ENCODE peak calls at places on chromosomes 5 and 9, in ten cellular contexts. One of them, this sample, is unnamed.

GRCh38 chr9:68530618-68531017 is 10.1 kb downstream of the TMEM252 start:
- DNase-seq in iPS-NIHi11: peak
- DNase-seq in mesendoderm: peak
- DNase-seq in H1: no peak
- DNase-seq in activated naive CD8-positive, alpha-beta T cell treated with anti-CD3 and anti-CD28 coated beads, Interleukin-2, amount 50 U/mL, for 24 hours: no peak
- DNase-seq in NCI-H1694: peak
- DNase-seq in amniotic stem cell: no peak
- DNase-seq in left kidney: peak
- DNase-seq in WTC11: peak
- DNase-seq in AG10803: no peak
- DNase-seq in this sample: peak

GRCh38 chr5:179821298-179822058 is 773 bp downstream of the SQSTM1 start:
- DNase-seq in NCI-H1694: peak
- DNase-seq in iPS-NIHi11: peak
- DNase-seq in WTC11: peak
- DNase-seq in amniotic stem cell: peak
- DNase-seq in left kidney: peak
- DNase-seq in activated naive CD8-positive, alpha-beta T cell treated with anti-CD3 and anti-CD28 coated beads, Interleukin-2, amount 50 U/mL, for 24 hours: peak
- DNase-seq in H1: peak
- DNase-seq in AG10803: peak
- DNase-seq in mesendoderm: peak
- DNase-seq in this sample: peak

GRCh38 chr9:110752766-110753165 is 84.2 kb downstream of the MUSK start:
- DNase-seq in activated naive CD8-positive, alpha-beta T cell treated with anti-CD3 and anti-CD28 coated beads, Interleukin-2, amount 50 U/mL, for 24 hours: no peak
- DNase-seq in WTC11: no peak
- DNase-seq in H1: no peak
- DNase-seq in amniotic stem cell: peak
- DNase-seq in mesendoderm: no peak
- DNase-seq in NCI-H1694: no peak
- DNase-seq in AG10803: peak
- DNase-seq in iPS-NIHi11: no peak
- DNase-seq in left kidney: no peak
- DNase-seq in this sample: no peak

GRCh38 chr9:23933348-23933747 is 107.3 kb upstream of the ELAVL2 start:
- DNase-seq in activated naive CD8-positive, alpha-beta T cell treated with anti-CD3 and anti-CD28 coated beads, Interleukin-2, amount 50 U/mL, for 24 hours: no peak
- DNase-seq in amniotic stem cell: no peak
- DNase-seq in WTC11: no peak
- DNase-seq in H1: no peak
- DNase-seq in NCI-H1694: no peak
- DNase-seq in iPS-NIHi11: no peak
- DNase-seq in AG10803: no peak
- DNase-seq in left kidney: no peak
- DNase-seq in mesendoderm: no peak
- DNase-seq in this sample: no peak

GRCh38 chr9:89606567-89607311 is 1.9 kb downstream of the GADD45G start:
- DNase-seq in left kidney: peak
- DNase-seq in amniotic stem cell: no peak
- DNase-seq in iPS-NIHi11: peak
- DNase-seq in mesendoderm: peak
- DNase-seq in WTC11: peak
- DNase-seq in NCI-H1694: no peak
- DNase-seq in H1: no peak
- DNase-seq in activated naive CD8-positive, alpha-beta T cell treated with anti-CD3 and anti-CD28 coated beads, Interleukin-2, amount 50 U/mL, for 24 hours: peak
- DNase-seq in AG10803: no peak
- DNase-seq in this sample: peak

GRCh38 chr5:156971415-156971814 is 8.4 kb upstream of the TIMD4 start:
- DNase-seq in amniotic stem cell: no peak
- DNase-seq in mesendoderm: no peak
- DNase-seq in WTC11: no peak
- DNase-seq in H1: no peak
- DNase-seq in iPS-NIHi11: no peak
- DNase-seq in AG10803: no peak
- DNase-seq in NCI-H1694: no peak
- DNase-seq in activated naive CD8-positive, alpha-beta T cell treated with anti-CD3 and anti-CD28 coated beads, Interleukin-2, amount 50 U/mL, for 24 hours: no peak
- DNase-seq in left kidney: no peak
- DNase-seq in this sample: no peak

GRCh38 chr9:23962101-23962500 is 136.1 kb upstream of the ELAVL2 start:
- DNase-seq in activated naive CD8-positive, alpha-beta T cell treated with anti-CD3 and anti-CD28 coated beads, Interleukin-2, amount 50 U/mL, for 24 hours: no peak
- DNase-seq in iPS-NIHi11: no peak
- DNase-seq in left kidney: no peak
- DNase-seq in AG10803: no peak
- DNase-seq in amniotic stem cell: no peak
- DNase-seq in WTC11: peak
- DNase-seq in mesendoderm: peak
- DNase-seq in H1: no peak
- DNase-seq in NCI-H1694: no peak
- DNase-seq in this sample: no peak

GRCh38 chr9:123544007-123544827 is 188.2 kb downstream of the CRB2 start:
- DNase-seq in mesendoderm: peak
- DNase-seq in activated naive CD8-positive, alpha-beta T cell treated with anti-CD3 and anti-CD28 coated beads, Interleukin-2, amount 50 U/mL, for 24 hours: peak
- DNase-seq in amniotic stem cell: no peak
- DNase-seq in AG10803: peak
- DNase-seq in NCI-H1694: peak
- DNase-seq in H1: no peak
- DNase-seq in iPS-NIHi11: peak
- DNase-seq in left kidney: peak
- DNase-seq in WTC11: no peak
- DNase-seq in this sample: peak

GRCh38 chr9:135969064-135969683 is 8.0 kb upstream of the UBAC1 start:
- DNase-seq in NCI-H1694: no peak
- DNase-seq in amniotic stem cell: no peak
- DNase-seq in left kidney: no peak
- DNase-seq in iPS-NIHi11: no peak
- DNase-seq in mesendoderm: no peak
- DNase-seq in H1: no peak
- DNase-seq in activated naive CD8-positive, alpha-beta T cell treated with anti-CD3 and anti-CD28 coated beads, Interleukin-2, amount 50 U/mL, for 24 hours: no peak
- DNase-seq in AG10803: peak
- DNase-seq in WTC11: no peak
- DNase-seq in this sample: no peak

GRCh38 chr9:134942421-134943119 is 24.9 kb upstream of the FCN1 start:
- DNase-seq in iPS-NIHi11: no peak
- DNase-seq in mesendoderm: no peak
- DNase-seq in WTC11: no peak
- DNase-seq in H1: no peak
- DNase-seq in activated naive CD8-positive, alpha-beta T cell treated with anti-CD3 and anti-CD28 coated beads, Interleukin-2, amount 50 U/mL, for 24 hours: no peak
- DNase-seq in NCI-H1694: no peak
- DNase-seq in amniotic stem cell: no peak
- DNase-seq in left kidney: no peak
- DNase-seq in AG10803: no peak
- DNase-seq in this sample: no peak

GRCh38 chr9:8723195-8723594 is 923.6 kb upstream of the DMAC1 start:
- DNase-seq in mesendoderm: peak
- DNase-seq in iPS-NIHi11: no peak
- DNase-seq in amniotic stem cell: no peak
- DNase-seq in left kidney: peak
- DNase-seq in WTC11: no peak
- DNase-seq in AG10803: no peak
- DNase-seq in H1: no peak
- DNase-seq in activated naive CD8-positive, alpha-beta T cell treated with anti-CD3 and anti-CD28 coated beads, Interleukin-2, amount 50 U/mL, for 24 hours: no peak
- DNase-seq in NCI-H1694: no peak
- DNase-seq in this sample: no peak

GRCh38 chr5:64784451-64785025 is 15.8 kb downstream of the CWC27 start:
- DNase-seq in WTC11: peak
- DNase-seq in AG10803: peak
- DNase-seq in amniotic stem cell: peak
- DNase-seq in NCI-H1694: peak
- DNase-seq in H1: peak
- DNase-seq in mesendoderm: peak
- DNase-seq in iPS-NIHi11: peak
- DNase-seq in activated naive CD8-positive, alpha-beta T cell treated with anti-CD3 and anti-CD28 coated beads, Interleukin-2, amount 50 U/mL, for 24 hours: peak
- DNase-seq in left kidney: peak
- DNase-seq in this sample: peak

GRCh38 chr9:107690026-107690425 is 200.5 kb upstream of the KLF4 start:
- DNase-seq in iPS-NIHi11: no peak
- DNase-seq in left kidney: no peak
- DNase-seq in H1: no peak
- DNase-seq in activated naive CD8-positive, alpha-beta T cell treated with anti-CD3 and anti-CD28 coated beads, Interleukin-2, amount 50 U/mL, for 24 hours: no peak
- DNase-seq in amniotic stem cell: no peak
- DNase-seq in mesendoderm: no peak
- DNase-seq in NCI-H1694: no peak
- DNase-seq in WTC11: no peak
- DNase-seq in AG10803: peak
- DNase-seq in this sample: peak

GRCh38 chr5:149519624-149520023 is 31.6 kb downstream of the CSNK1A1 start:
- DNase-seq in WTC11: no peak
- DNase-seq in NCI-H1694: no peak
- DNase-seq in iPS-NIHi11: no peak
- DNase-seq in AG10803: no peak
- DNase-seq in H1: no peak
- DNase-seq in mesendoderm: peak
- DNase-seq in left kidney: no peak
- DNase-seq in amniotic stem cell: no peak
- DNase-seq in activated naive CD8-positive, alpha-beta T cell treated with anti-CD3 and anti-CD28 coated beads, Interleukin-2, amount 50 U/mL, for 24 hours: no peak
- DNase-seq in this sample: no peak

GRCh38 chr9:127444921-127445850 is 6.0 kb downstream of the RPL12 start:
- DNase-seq in amniotic stem cell: no peak
- DNase-seq in activated naive CD8-positive, alpha-beta T cell treated with anti-CD3 and anti-CD28 coated beads, Interleukin-2, amount 50 U/mL, for 24 hours: no peak
- DNase-seq in mesendoderm: peak
- DNase-seq in NCI-H1694: no peak
- DNase-seq in left kidney: no peak
- DNase-seq in H1: peak
- DNase-seq in WTC11: no peak
- DNase-seq in AG10803: peak
- DNase-seq in iPS-NIHi11: no peak
- DNase-seq in this sample: peak

GRCh38 chr9:682633-683508 is 158.6 kb upstream of the DMRT1 start:
- DNase-seq in mesendoderm: no peak
- DNase-seq in H1: no peak
- DNase-seq in NCI-H1694: no peak
- DNase-seq in WTC11: no peak
- DNase-seq in AG10803: no peak
- DNase-seq in activated naive CD8-positive, alpha-beta T cell treated with anti-CD3 and anti-CD28 coated beads, Interleukin-2, amount 50 U/mL, for 24 hours: no peak
- DNase-seq in amniotic stem cell: no peak
- DNase-seq in iPS-NIHi11: no peak
- DNase-seq in left kidney: peak
- DNase-seq in this sample: peak

GRCh38 chr9:87515588-87516221 is 18.0 kb downstream of the DAPK1 start:
- DNase-seq in mesendoderm: no peak
- DNase-seq in amniotic stem cell: no peak
- DNase-seq in NCI-H1694: no peak
- DNase-seq in WTC11: no peak
- DNase-seq in H1: no peak
- DNase-seq in AG10803: no peak
- DNase-seq in activated naive CD8-positive, alpha-beta T cell treated with anti-CD3 and anti-CD28 coated beads, Interleukin-2, amount 50 U/mL, for 24 hours: no peak
- DNase-seq in left kidney: no peak
- DNase-seq in iPS-NIHi11: no peak
- DNase-seq in this sample: no peak

GRCh38 chr5:174617285-174617684 is 107.1 kb upstream of the MSX2 start:
- DNase-seq in amniotic stem cell: no peak
- DNase-seq in H1: no peak
- DNase-seq in NCI-H1694: no peak
- DNase-seq in iPS-NIHi11: no peak
- DNase-seq in mesendoderm: no peak
- DNase-seq in activated naive CD8-positive, alpha-beta T cell treated with anti-CD3 and anti-CD28 coated beads, Interleukin-2, amount 50 U/mL, for 24 hours: no peak
- DNase-seq in left kidney: no peak
- DNase-seq in WTC11: no peak
- DNase-seq in AG10803: no peak
- DNase-seq in this sample: peak

GRCh38 chr5:149271195-149271716 is 403 bp upstream of the AFAP1L1 start:
- DNase-seq in WTC11: peak
- DNase-seq in iPS-NIHi11: no peak
- DNase-seq in H1: peak
- DNase-seq in left kidney: no peak
- DNase-seq in amniotic stem cell: no peak
- DNase-seq in AG10803: no peak
- DNase-seq in mesendoderm: peak
- DNase-seq in activated naive CD8-positive, alpha-beta T cell treated with anti-CD3 and anti-CD28 coated beads, Interleukin-2, amount 50 U/mL, for 24 hours: no peak
- DNase-seq in NCI-H1694: no peak
- DNase-seq in this sample: peak

GRCh38 chr9:112810696-112811490 is 60.3 kb downstream of the SNX30 start:
- DNase-seq in mesendoderm: peak
- DNase-seq in activated naive CD8-positive, alpha-beta T cell treated with anti-CD3 and anti-CD28 coated beads, Interleukin-2, amount 50 U/mL, for 24 hours: no peak
- DNase-seq in NCI-H1694: no peak
- DNase-seq in amniotic stem cell: no peak
- DNase-seq in iPS-NIHi11: peak
- DNase-seq in H1: no peak
- DNase-seq in AG10803: no peak
- DNase-seq in left kidney: peak
- DNase-seq in WTC11: peak
- DNase-seq in this sample: no peak

GRCh38 chr5:78545406-78545805 is 103.2 kb downstream of the LHFPL2 start:
- DNase-seq in NCI-H1694: no peak
- DNase-seq in AG10803: no peak
- DNase-seq in activated naive CD8-positive, alpha-beta T cell treated with anti-CD3 and anti-CD28 coated beads, Interleukin-2, amount 50 U/mL, for 24 hours: no peak
- DNase-seq in mesendoderm: no peak
- DNase-seq in H1: no peak
- DNase-seq in amniotic stem cell: no peak
- DNase-seq in iPS-NIHi11: no peak
- DNase-seq in WTC11: no peak
- DNase-seq in left kidney: no peak
- DNase-seq in this sample: no peak

GRCh38 chr9:34133436-34133949 is 7.0 kb upstream of the DCAF12 start:
- DNase-seq in NCI-H1694: no peak
- DNase-seq in mesendoderm: no peak
- DNase-seq in WTC11: no peak
- DNase-seq in AG10803: no peak
- DNase-seq in activated naive CD8-positive, alpha-beta T cell treated with anti-CD3 and anti-CD28 coated beads, Interleukin-2, amount 50 U/mL, for 24 hours: no peak
- DNase-seq in H1: no peak
- DNase-seq in amniotic stem cell: no peak
- DNase-seq in iPS-NIHi11: no peak
- DNase-seq in left kidney: no peak
- DNase-seq in this sample: no peak

GRCh38 chr5:1182633-1183423 is 18.6 kb upstream of the SLC6A19 start:
- DNase-seq in NCI-H1694: no peak
- DNase-seq in left kidney: peak
- DNase-seq in iPS-NIHi11: no peak
- DNase-seq in AG10803: no peak
- DNase-seq in activated naive CD8-positive, alpha-beta T cell treated with anti-CD3 and anti-CD28 coated beads, Interleukin-2, amount 50 U/mL, for 24 hours: no peak
- DNase-seq in H1: no peak
- DNase-seq in WTC11: no peak
- DNase-seq in mesendoderm: no peak
- DNase-seq in amniotic stem cell: no peak
- DNase-seq in this sample: no peak

GRCh38 chr5:155587458-155587857 is 573.9 kb downstream of the KIF4B start:
- DNase-seq in mesendoderm: no peak
- DNase-seq in NCI-H1694: no peak
- DNase-seq in left kidney: peak
- DNase-seq in AG10803: no peak
- DNase-seq in H1: no peak
- DNase-seq in activated naive CD8-positive, alpha-beta T cell treated with anti-CD3 and anti-CD28 coated beads, Interleukin-2, amount 50 U/mL, for 24 hours: no peak
- DNase-seq in iPS-NIHi11: no peak
- DNase-seq in WTC11: no peak
- DNase-seq in amniotic stem cell: no peak
- DNase-seq in this sample: no peak

GRCh38 chr5:118791986-118792734 is 196.2 kb downstream of the DTWD2 start:
- DNase-seq in AG10803: peak
- DNase-seq in iPS-NIHi11: peak
- DNase-seq in mesendoderm: peak
- DNase-seq in NCI-H1694: peak
- DNase-seq in left kidney: peak
- DNase-seq in amniotic stem cell: peak
- DNase-seq in activated naive CD8-positive, alpha-beta T cell treated with anti-CD3 and anti-CD28 coated beads, Interleukin-2, amount 50 U/mL, for 24 hours: peak
- DNase-seq in WTC11: peak
- DNase-seq in H1: no peak
- DNase-seq in this sample: peak

GRCh38 chr5:14738050-14738449 is 73.5 kb downstream of the OTULIN start:
- DNase-seq in NCI-H1694: no peak
- DNase-seq in H1: no peak
- DNase-seq in activated naive CD8-positive, alpha-beta T cell treated with anti-CD3 and anti-CD28 coated beads, Interleukin-2, amount 50 U/mL, for 24 hours: no peak
- DNase-seq in mesendoderm: no peak
- DNase-seq in AG10803: no peak
- DNase-seq in iPS-NIHi11: no peak
- DNase-seq in amniotic stem cell: no peak
- DNase-seq in left kidney: no peak
- DNase-seq in WTC11: no peak
- DNase-seq in this sample: no peak

GRCh38 chr5:115246361-115246991 is 16.2 kb downstream of the PGGT1B start:
- DNase-seq in NCI-H1694: peak
- DNase-seq in H1: no peak
- DNase-seq in activated naive CD8-positive, alpha-beta T cell treated with anti-CD3 and anti-CD28 coated beads, Interleukin-2, amount 50 U/mL, for 24 hours: no peak
- DNase-seq in WTC11: no peak
- DNase-seq in left kidney: peak
- DNase-seq in AG10803: peak
- DNase-seq in mesendoderm: peak
- DNase-seq in iPS-NIHi11: peak
- DNase-seq in amniotic stem cell: peak
- DNase-seq in this sample: peak

GRCh38 chr5:178430187-178431062 is 159.8 kb downstream of the COL23A1 start:
- DNase-seq in mesendoderm: no peak
- DNase-seq in left kidney: no peak
- DNase-seq in iPS-NIHi11: no peak
- DNase-seq in activated naive CD8-positive, alpha-beta T cell treated with anti-CD3 and anti-CD28 coated beads, Interleukin-2, amount 50 U/mL, for 24 hours: no peak
- DNase-seq in AG10803: no peak
- DNase-seq in NCI-H1694: no peak
- DNase-seq in WTC11: no peak
- DNase-seq in H1: peak
- DNase-seq in amniotic stem cell: no peak
- DNase-seq in this sample: no peak

This sample was measured in NCI-H82.